ENCODE peak calls at places on chromosomes 6 and 20, in nine cellular contexts. P is breast epithelium, A is suprapubic skin, W is transverse colon, S is H1, R is GM12891, U is endothelial cell of umbilical vein, O is HepG2, F is GM12892. C is an unnamed sample.

GRCh38 chr20:25223179-25223661 is 24.7 kb upstream of the PYGB start:
- DNase-seq in P (no peak), O (peak; percentile 91), S (peak; percentile 36), W (peak; percentile 71), A (no peak), F (no peak), R (no peak), U (peak; percentile 61), C (no peak)

GRCh38 chr6:113428702-113429101 is 428.4 kb upstream of the MARCKS start:
- DNase-seq in R (no peak), U (no peak), W (no peak), F (no peak), P (no peak), A (no peak), S (no peak), O (no peak), C (no peak)

GRCh38 chr6:105596284-105596755 is 193.4 kb upstream of the PREP start:
- DNase-seq in P (no peak), F (no peak), A (no peak), W (no peak), R (no peak), U (no peak), O (no peak), S (no peak), C (no peak)

GRCh38 chr6:111774346-111774703 is 98.9 kb downstream of the FYN start:
- DNase-seq in A (no peak), P (no peak), F (no peak), O (no peak), U (no peak), R (no peak), S (no peak), W (no peak), C (no peak)

GRCh38 chr6:9527679-9528286 is 887.1 kb downstream of the TFAP2A start:
- DNase-seq in O (no peak), R (no peak), S (no peak), U (no peak), F (no peak), A (no peak), W (no peak), P (no peak), C (no peak)

GRCh38 chr20:16541226-16541625 is 32.0 kb downstream of the KIF16B start:
- DNase-seq in A (no peak), R (no peak), O (no peak), P (no peak), U (no peak), F (no peak), S (no peak), W (no peak), C (no peak)

GRCh38 chr6:17902953-17903352 is 84.5 kb downstream of the KIF13A start:
- DNase-seq in S (no peak), W (no peak), P (no peak), O (no peak), R (no peak), U (no peak), A (no peak), F (no peak), C (no peak)

GRCh38 chr6:158017621-158018369 is 36.1 kb downstream of the SYNJ2 start:
- DNase-seq in W (no peak), F (no peak), R (no peak), U (no peak), S (no peak), A (peak; percentile 55), P (no peak), O (no peak), C (no peak)

GRCh38 chr6:35142578-35142977 is 1.4 kb upstream of the TCP11 start:
- DNase-seq in S (no peak), F (no peak), R (no peak), A (no peak), O (no peak), P (no peak), U (no peak), W (no peak), C (no peak)

GRCh38 chr20:31577194-31577593 is 27.9 kb upstream of the ID1 start:
- DNase-seq in O (no peak), R (no peak), S (no peak), W (no peak), U (no peak), A (no peak), F (no peak), P (no peak), C (no peak)

GRCh38 chr6:121158438-121158837 is 175.8 kb downstream of the TBC1D32 start:
- DNase-seq in O (no peak), S (no peak), U (no peak), W (no peak), F (no peak), P (no peak), A (no peak), R (no peak), C (no peak)

GRCh38 chr20:5933802-5934436 is 16.4 kb downstream of the TRMT6 start:
- DNase-seq in S (no peak), P (no peak), R (peak; percentile 18), F (no peak), A (no peak), U (peak; percentile 25), O (peak; percentile 71), W (no peak), C (no peak)

GRCh38 chr6:107458687-107459282 is 579 bp downstream of the PDSS2 start:
- DNase-seq in O (peak; percentile 25), P (no peak), U (peak; percentile 50), R (peak; percentile 32), F (peak; percentile 44), S (no peak), A (peak; percentile 69), W (peak; percentile 25), C (peak; percentile 13)

GRCh38 chr20:55540486-55540885 is 464.8 kb downstream of the CBLN4 start:
- DNase-seq in R (no peak), S (no peak), O (no peak), P (no peak), A (no peak), F (no peak), U (no peak), W (no peak), C (no peak)

DNA sequence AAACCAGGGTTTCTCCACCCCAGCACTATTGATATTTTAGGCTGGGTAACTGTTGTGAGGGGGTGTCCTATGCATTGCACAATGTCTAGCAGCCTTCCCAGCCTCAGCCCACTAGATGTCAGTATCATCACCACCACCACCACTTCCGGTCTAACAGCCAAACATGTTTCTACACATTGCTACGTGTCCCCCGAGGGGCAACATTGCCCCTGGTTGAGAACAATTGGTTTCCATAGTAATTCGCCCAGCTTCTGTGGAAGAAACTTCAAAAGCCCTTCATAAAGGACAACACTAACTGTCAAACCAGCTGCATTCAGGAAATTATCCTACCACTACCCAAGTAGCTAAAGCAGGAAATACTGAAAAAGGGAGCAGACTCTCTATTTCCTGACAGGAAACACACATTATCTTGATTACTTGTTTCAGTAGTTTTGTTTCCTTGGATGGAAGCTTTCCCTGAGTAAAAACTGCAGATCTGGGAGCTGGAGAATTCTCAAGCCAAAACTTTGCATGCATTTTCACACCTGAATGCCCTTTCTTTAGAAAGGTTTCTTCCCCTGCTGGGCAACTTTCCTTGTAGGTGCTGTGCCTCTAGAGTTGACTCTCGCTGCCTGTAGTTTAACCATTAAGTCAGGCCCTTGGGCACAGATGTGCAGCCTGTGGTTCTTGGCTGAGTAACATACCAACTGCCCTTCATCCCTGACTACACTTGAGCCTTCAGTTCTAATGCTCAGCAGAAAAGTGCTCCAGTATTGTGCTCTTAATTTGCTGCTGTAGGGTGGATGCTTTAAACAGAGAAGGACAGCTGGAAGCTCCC is 23.6 kb downstream of the PKHD1 start:
- DNase-seq in O (peak; percentile 61), S (peak; percentile 15), R (peak; percentile 51), P (no peak), W (peak; percentile 56), A (peak; percentile 59), U (peak; percentile 17), F (peak; percentile 37), C (no peak)
- TF ChIP-seq POLR2AphosphoS5 in O (no peak), S (no peak), R (no peak), P (no peak), W (no peak), A (no peak), U (no peak), F (no peak), C (no peak)

GRCh38 chr6:80543151-80543550 is 436.7 kb downstream of the BCKDHB start:
- DNase-seq in R (no peak), P (no peak), W (no peak), S (no peak), A (no peak), O (no peak), U (no peak), F (no peak), C (no peak)
- TF ChIP-seq POLR2AphosphoS5 in R (no peak), P (no peak), W (no peak), S (no peak), A (no peak), O (no peak), U (no peak), F (no peak), C (no peak)

GRCh38 chr20:59718071-59718470 is 113.7 kb downstream of the PHACTR3 start:
- DNase-seq in R (no peak), F (no peak), S (no peak), O (no peak), P (no peak), W (no peak), U (no peak), A (no peak), C (no peak)
- TF ChIP-seq POLR2AphosphoS5 in R (no peak), F (no peak), S (no peak), O (no peak), P (no peak), W (no peak), U (no peak), A (no peak), C (no peak)

GRCh38 chr20:3040086-3040485 is 3.3 kb upstream of the GNRH2 start:
- DNase-seq in O (no peak), R (no peak), A (no peak), S (no peak), F (no peak), W (no peak), U (no peak), P (no peak), C (no peak)

GRCh38 chr20:3041818-3042504 is 1.5 kb upstream of the GNRH2 start:
- DNase-seq in F (no peak), S (no peak), P (no peak), U (peak; percentile 31), R (no peak), O (no peak), A (no peak), W (no peak), C (no peak)

GRCh38 chr20:3043381-3043780 is at the start of gene GNRH2:
- DNase-seq in U (no peak), R (no peak), S (no peak), A (no peak), F (no peak), O (no peak), P (no peak), W (no peak), C (no peak)

GRCh38 chr20:3044336-3044965 is 1.0 kb downstream of the GNRH2 start:
- DNase-seq in A (no peak), O (no peak), R (no peak), W (no peak), S (no peak), P (no peak), U (no peak), F (no peak), C (no peak)

DNA sequence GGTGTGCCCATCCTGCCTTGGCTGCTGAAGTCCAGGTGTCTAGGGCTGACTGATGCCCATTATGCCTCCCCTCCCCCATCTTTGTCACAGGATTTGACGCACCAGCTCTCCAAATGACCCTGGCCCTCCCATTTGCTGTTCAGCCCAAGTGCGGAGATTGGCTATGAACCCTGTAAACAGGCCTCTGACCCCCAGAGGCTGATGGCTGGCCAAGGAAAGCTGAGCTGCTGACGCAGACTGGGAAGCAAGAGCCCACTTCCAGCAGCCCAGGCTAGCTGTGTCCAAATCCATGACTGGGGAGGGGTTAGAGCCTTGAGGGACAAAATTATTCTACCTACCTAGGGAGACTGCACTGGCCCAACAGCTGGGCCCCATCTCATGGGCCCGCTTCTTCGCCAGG is 801 bp upstream of the GNRH2 start:
- DNase-seq in W (no peak), F (no peak), R (no peak), S (no peak), P (no peak), U (no peak), A (no peak), O (no peak), C (no peak)
- TF ChIP-seq POLR2AphosphoS5 in W (no peak), F (no peak), R (no peak), S (no peak), P (no peak), U (no peak), A (no peak), O (no peak), C (no peak)